ENCODE peak calls at places on chromosomes 4 and X, in nine cellular contexts. W is aorta, J is Peyer's patch, K is AG09309, N is skeletal muscle cell, B is left ventricle myocardium inferior, E is pancreas, D is cardiac fibroblast, O is choroid plexus epithelial cell. Y is an unnamed sample.

GRCh38 chr4:25950476-25951389 is 36.7 kb downstream of the SMIM20 start:
- DNase-seq in W (no peak), J (no peak), K (no peak), N (no peak), B (no peak), E (no peak), D (peak; percentile 33), O (no peak), Y (no peak)

GRCh38 chr4:172573899-172574298 is 594.7 kb upstream of the GALNT7 start:
- DNase-seq in W (no peak), J (no peak), K (no peak), N (no peak), B (no peak), E (no peak), D (no peak), O (peak; percentile 26), Y (no peak)

GRCh38 chr4:95141376-95141775 is 383.6 kb downstream of the BMPR1B start:
- DNase-seq in W (no peak), J (no peak), K (peak; percentile 24), N (peak; percentile 43), B (no peak), E (no peak), D (no peak), O (no peak), Y (no peak)

GRCh38 chr4:98374643-98375042 is 113.5 kb downstream of the RAP1GDS1 start:
- DNase-seq in W (no peak), J (no peak), K (no peak), N (peak; percentile 48), B (peak; percentile 17), E (no peak), D (peak; percentile 24), O (peak; percentile 23), Y (no peak)

GRCh38 chr4:82833696-82834313 is 35.2 kb upstream of the SCD5 start:
- DNase-seq in W (no peak), J (no peak), K (peak; percentile 31), N (peak; percentile 40), B (no peak), E (no peak), D (peak; percentile 66), O (peak; percentile 94), Y (no peak)

GRCh38 chr4:128061566-128062536 is 739 bp downstream of the LARP1B start:
- DNase-seq in W (peak; percentile 73), J (peak; percentile 55), K (no peak), N (no peak), B (peak; percentile 53), E (peak; percentile 92), D (peak; percentile 42), O (peak; percentile 36), Y (peak; percentile 69)

GRCh38 chr4:104906274-104906673 is 240.4 kb upstream of the TET2 start:
- DNase-seq in W (no peak), J (no peak), K (no peak), N (no peak), B (no peak), E (no peak), D (no peak), O (no peak), Y (peak; percentile 17)

GRCh38 chr4:176034498-176034897 is 31.1 kb upstream of the WDR17 start:
- DNase-seq in W (no peak), J (no peak), K (peak; percentile 10), N (no peak), B (no peak), E (no peak), D (peak; percentile 52), O (peak; percentile 66), Y (no peak)

GRCh38 chr4:107709916-107710315 is 10.1 kb downstream of the PAPSS1 start:
- DNase-seq in W (no peak), J (no peak), K (no peak), N (no peak), B (no peak), E (no peak), D (peak; percentile 36), O (peak; percentile 21), Y (no peak)

GRCh38 chr4:117971406-117971805 is 62.9 kb upstream of the NDST3 start:
- DNase-seq in W (no peak), J (no peak), K (no peak), N (no peak), B (no peak), E (no peak), D (no peak), O (no peak), Y (no peak)

GRCh38 chr4:8914461-8915171 is 43.0 kb upstream of the HMX1 start:
- DNase-seq in W (peak; percentile 28), J (no peak), K (no peak), N (no peak), B (no peak), E (no peak), D (no peak), O (no peak), Y (no peak)

GRCh38 chr4:156999175-156999517 is 27.5 kb upstream of the PDGFC start:
- DNase-seq in W (no peak), J (no peak), K (peak; percentile 98), N (peak; percentile 97), B (no peak), E (no peak), D (peak; percentile 99), O (peak; percentile 99), Y (no peak)

GRCh38 chr4:153205028-153205648 is 895 bp downstream of the TRIM2 start:
- DNase-seq in W (no peak), J (no peak), K (no peak), N (no peak), B (no peak), E (peak; percentile 50), D (no peak), O (no peak), Y (no peak)

GRCh38 chrX:3706481-3706880 is 7.0 kb downstream of the PRKX start:
- DNase-seq in W (no peak), J (no peak), K (no peak), N (no peak), B (no peak), E (no peak), D (no peak), O (no peak), Y (no peak)

GRCh38 chr4:142092941-142093340 is 456.6 kb downstream of the IL15 start:
- DNase-seq in W (no peak), J (no peak), K (no peak), N (no peak), B (no peak), E (no peak), D (no peak), O (no peak), Y (no peak)

GRCh38 chr4:156692016-156692415 is 279.6 kb downstream of the PDGFC start:
- DNase-seq in W (no peak), J (no peak), K (no peak), N (no peak), B (no peak), E (no peak), D (no peak), O (peak; percentile 76), Y (no peak)

DNA sequence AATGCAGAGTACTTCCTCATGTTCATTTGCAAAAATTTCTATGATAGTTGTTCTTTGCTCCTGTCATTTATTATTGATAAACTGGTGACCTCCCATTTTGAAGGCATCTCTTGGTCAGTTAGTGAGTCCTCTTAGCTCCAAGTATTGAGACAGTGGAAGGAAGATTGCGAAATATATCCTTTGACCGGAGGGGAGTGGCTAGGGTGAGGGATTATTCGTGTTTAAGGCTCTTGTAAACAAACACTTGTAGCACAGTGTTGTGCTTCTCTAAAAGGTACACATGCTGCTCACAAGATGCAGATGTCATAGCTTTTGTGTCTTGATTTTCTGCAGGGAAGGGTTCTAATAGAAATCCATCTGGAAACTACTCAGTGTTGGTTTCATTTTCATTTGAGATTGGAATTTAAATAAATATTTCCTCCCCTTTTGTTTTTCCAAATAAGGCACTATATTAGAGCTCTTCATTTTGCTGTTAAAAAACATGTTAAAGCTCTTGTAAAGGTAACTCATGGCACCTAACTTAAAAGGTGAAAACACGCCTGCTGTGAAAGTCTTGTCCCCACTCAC is 21.8 kb downstream of the TXLNG start:
- DNase-seq in W (no peak), J (no peak), K (no peak), N (no peak), B (no peak), E (no peak), D (peak; percentile 67), O (peak; percentile 65), Y (no peak)
- H3K4me3 ChIP-seq in W (no peak overlapping the region), J (peak overlapping the region; percentile 12), K (peak overlapping the region; percentile 21), N (peak overlapping the region; percentile 26), B (peak overlapping the region; percentile 48), E (no peak overlapping the region), D (peak overlapping the region; percentile 13), O (peak overlapping the region; percentile 53), Y (peak overlapping the region; percentile 42)

GRCh38 chr4:103198111-103198765 is at the start of gene CENPE:
- DNase-seq in W (peak; percentile 91), J (peak; percentile 83), K (peak; percentile 28), N (peak; percentile 46), B (peak; percentile 87), E (peak; percentile 86), D (peak; percentile 90), O (peak; percentile 90), Y (peak; percentile 94)
- H3K4me3 ChIP-seq in W (peak within 1 kb of the TSS; percentile 55), J (peak within 1 kb of the TSS; percentile 84), K (peak within 1 kb of the TSS; percentile 68), N (peak within 1 kb of the TSS; percentile 82), B (peak within 1 kb of the TSS; percentile 81), E (peak within 1 kb of the TSS; percentile 55), D (peak within 1 kb of the TSS; percentile 73), O (peak within 1 kb of the TSS; percentile 91), Y (peak within 1 kb of the TSS; percentile 84)

DNA sequence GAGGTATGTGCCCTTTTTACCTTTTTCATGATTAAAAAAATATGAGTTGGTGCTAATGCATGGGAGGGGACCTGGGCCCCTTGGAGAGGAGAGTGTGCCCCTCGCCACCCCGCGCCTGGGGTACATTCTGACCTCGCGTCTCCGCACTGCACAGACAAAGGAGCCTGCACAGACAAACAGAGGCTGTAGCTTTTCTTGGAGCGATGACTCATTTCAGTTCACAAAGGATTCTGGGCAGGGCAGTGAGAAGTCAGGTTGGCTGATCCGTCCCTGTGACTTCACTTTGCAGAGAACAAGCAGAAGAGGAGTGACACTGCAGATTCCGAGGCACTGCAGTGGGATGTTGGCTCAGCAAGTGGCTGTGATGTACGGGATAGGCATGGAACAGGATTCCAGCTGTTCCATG is 82.9 kb downstream of the STOX2 start:
- DNase-seq in W (peak; percentile 74), J (no peak), K (peak; percentile 47), N (peak; percentile 87), B (peak; percentile 58), E (no peak), D (peak; percentile 87), O (peak; percentile 84), Y (peak; percentile 76)
- H3K4me3 ChIP-seq in W (no peak overlapping the region), J (peak overlapping the region; percentile 1), K (peak overlapping the region; percentile 5), N (peak overlapping the region; percentile 44), B (peak overlapping the region; percentile 66), E (no peak overlapping the region), D (peak overlapping the region; percentile 35), O (peak overlapping the region; percentile 49), Y (peak overlapping the region; percentile 33)

DNA sequence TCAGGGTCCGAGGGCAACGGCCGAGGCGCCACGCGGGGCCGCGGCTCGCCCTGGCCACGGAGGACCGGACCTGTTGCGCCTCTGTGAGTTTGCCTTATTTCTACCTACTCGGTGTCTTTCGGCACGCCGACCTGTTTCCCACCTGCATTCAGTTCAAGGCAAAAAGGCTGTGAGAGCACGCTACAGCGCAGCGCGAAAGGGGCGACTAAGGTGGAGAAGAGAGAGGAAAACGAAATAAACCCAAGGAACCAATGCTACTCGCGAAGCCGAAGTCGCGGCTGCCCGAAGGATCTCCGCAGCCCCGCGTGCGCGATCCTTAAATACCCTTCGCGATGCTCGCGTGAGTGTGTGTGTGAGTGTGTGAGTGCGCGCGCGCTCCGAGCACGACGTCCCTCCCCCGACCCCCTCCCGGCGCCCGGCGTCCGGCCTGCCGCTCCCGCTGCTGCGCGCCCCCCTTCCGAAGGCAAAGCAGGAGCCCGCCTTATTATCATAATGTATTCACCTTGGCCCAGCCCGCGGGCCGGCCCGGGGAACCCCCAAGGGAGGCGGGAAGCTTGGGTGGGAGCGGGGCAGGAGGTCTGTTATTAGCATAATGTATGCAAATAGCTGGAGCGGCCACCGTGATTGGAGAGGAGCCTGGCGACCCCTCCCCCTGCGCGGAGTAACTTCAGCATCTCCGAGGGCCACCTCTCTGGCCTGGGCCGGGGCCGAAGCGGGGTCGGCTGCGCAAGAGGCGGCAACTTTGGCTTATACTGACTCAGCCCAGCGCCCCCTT is at the start of gene COL25A1:
- DNase-seq in W (peak; percentile 52), J (no peak), K (no peak), N (no peak), B (peak; percentile 51), E (peak; percentile 70), D (peak; percentile 36), O (peak; percentile 39), Y (peak; percentile 71)
- H3K4me3 ChIP-seq in W (peak within 1 kb of the TSS; percentile 7), J (peak within 1 kb of the TSS; percentile 48), K (peak within 1 kb of the TSS; percentile 32), N (peak within 1 kb of the TSS; percentile 56), B (peak within 1 kb of the TSS; percentile 76), E (peak within 1 kb of the TSS; percentile 18), D (peak within 1 kb of the TSS; percentile 32), O (peak within 1 kb of the TSS; percentile 56), Y (peak within 1 kb of the TSS; percentile 73)

Y was measured in right cardiac atrium.